ENCODE peak calls at places on chromosomes 12 and 14, in five cellular contexts. One of them, this sample, is unnamed.

GRCh38 chr12:56152756-56153137 is 360 bp downstream of the MYL6B start:
- DNase-seq in A549: no peak
- DNase-seq in GM23338: no peak
- DNase-seq in K562: no peak
- DNase-seq in GM12878: no peak
- DNase-seq in this sample: no peak

GRCh38 chr12:113299619-113300237 is 35.2 kb downstream of the SLC8B1 start:
- DNase-seq in A549: peak
- DNase-seq in K562: peak
- DNase-seq in GM12878: no peak
- DNase-seq in GM23338: peak
- DNase-seq in this sample: peak

GRCh38 chr12:94198872-94199271 is 50.5 kb downstream of the PLXNC1 start:
- DNase-seq in K562: no peak
- DNase-seq in GM23338: peak
- DNase-seq in GM12878: no peak
- DNase-seq in A549: no peak
- DNase-seq in this sample: no peak

GRCh38 chr12:116504438-116504837 is 54.7 kb upstream of the MAP1LC3B2 start:
- DNase-seq in GM23338: no peak
- DNase-seq in GM12878: no peak
- DNase-seq in K562: no peak
- DNase-seq in A549: no peak
- DNase-seq in this sample: no peak

GRCh38 chr14:54275997-54276396 is 120.8 kb upstream of the CDKN3 start:
- DNase-seq in A549: no peak
- DNase-seq in K562: no peak
- DNase-seq in GM12878: no peak
- DNase-seq in GM23338: no peak
- DNase-seq in this sample: no peak

GRCh38 chr12:127893875-127894635 is 372.9 kb upstream of the TMEM132C start:
- DNase-seq in GM23338: peak
- DNase-seq in A549: peak
- DNase-seq in K562: no peak
- DNase-seq in GM12878: no peak
- DNase-seq in this sample: no peak

GRCh38 chr14:60981626-60982455 is 796 bp downstream of the SLC38A6 start:
- DNase-seq in GM23338: peak
- DNase-seq in K562: peak
- DNase-seq in GM12878: peak
- DNase-seq in A549: peak
- DNase-seq in this sample: peak

GRCh38 chr12:105467710-105468366 is 137.3 kb downstream of the C12orf75 start:
- DNase-seq in GM12878: no peak
- DNase-seq in K562: no peak
- DNase-seq in GM23338: no peak
- DNase-seq in A549: no peak
- DNase-seq in this sample: no peak

GRCh38 chr12:104348994-104349494 is 45.5 kb downstream of the EID3 start:
- DNase-seq in GM23338: no peak
- DNase-seq in K562: no peak
- DNase-seq in GM12878: no peak
- DNase-seq in A549: no peak
- DNase-seq in this sample: no peak

GRCh38 chr14:22848391-22849164 is 12.2 kb downstream of the MMP14 start:
- DNase-seq in GM12878: no peak
- DNase-seq in A549: no peak
- DNase-seq in GM23338: peak
- DNase-seq in K562: no peak
- DNase-seq in this sample: no peak

GRCh38 chr12:29676676-29677075 is 107.1 kb downstream of the TMTC1 start:
- DNase-seq in GM23338: no peak
- DNase-seq in A549: no peak
- DNase-seq in K562: no peak
- DNase-seq in GM12878: no peak
- DNase-seq in this sample: no peak

GRCh38 chr12:52356762-52357580 is 10.3 kb downstream of the KRT85 start:
- DNase-seq in GM12878: no peak
- DNase-seq in A549: no peak
- DNase-seq in K562: no peak
- DNase-seq in GM23338: no peak
- DNase-seq in this sample: no peak
- TF ChIP-seq JUNB in GM12878: no peak
- TF ChIP-seq JUNB in A549: no peak
- TF ChIP-seq JUNB in K562: no peak
- TF ChIP-seq JUNB in GM23338: no peak
- TF ChIP-seq JUNB in this sample: no peak

GRCh38 chr14:43729149-43729548 is 777.9 kb downstream of the FSCB start:
- DNase-seq in K562: no peak
- DNase-seq in GM12878: no peak
- DNase-seq in GM23338: no peak
- DNase-seq in A549: no peak
- DNase-seq in this sample: peak
- TF ChIP-seq JUNB in K562: no peak
- TF ChIP-seq JUNB in GM12878: no peak
- TF ChIP-seq JUNB in GM23338: no peak
- TF ChIP-seq JUNB in A549: no peak
- TF ChIP-seq JUNB in this sample: no peak

DNA sequence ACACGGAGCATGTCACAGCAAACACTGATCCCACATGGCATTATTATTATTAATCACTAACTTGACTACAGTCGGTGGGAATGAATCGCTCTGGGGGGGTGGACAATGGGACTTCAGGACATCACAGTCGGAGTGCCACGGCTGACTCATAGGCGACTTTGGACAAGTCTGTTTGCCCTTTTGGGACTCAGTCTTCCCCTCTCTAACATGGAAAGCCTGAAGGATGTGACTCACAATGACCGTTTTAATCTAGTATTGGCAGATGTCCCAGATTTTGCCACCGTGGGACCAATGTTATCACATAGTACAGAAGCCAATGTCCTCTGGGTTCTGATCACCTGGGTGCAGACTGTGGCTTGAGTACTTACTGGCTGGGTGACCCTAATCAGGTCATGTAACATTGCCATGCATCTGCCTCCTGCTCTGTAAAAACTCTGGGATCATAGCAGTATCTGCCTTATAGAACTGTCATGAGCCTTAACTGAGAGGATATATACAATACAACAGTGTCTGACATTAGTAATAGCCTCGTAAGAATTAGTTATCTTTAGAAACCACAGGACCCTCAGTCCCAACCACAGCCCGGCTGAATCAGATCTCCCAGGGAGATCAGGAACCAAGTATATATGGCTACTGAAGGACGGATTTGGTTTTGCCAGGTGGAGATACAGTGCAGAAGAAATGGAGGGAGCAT is 362.6 kb downstream of the BCL11B start:
- DNase-seq in K562: no peak
- DNase-seq in GM23338: no peak
- DNase-seq in A549: peak
- DNase-seq in GM12878: no peak
- DNase-seq in this sample: peak
- TF ChIP-seq JUNB in K562: no peak
- TF ChIP-seq JUNB in GM23338: no peak
- TF ChIP-seq JUNB in A549: peak
- TF ChIP-seq JUNB in GM12878: no peak
- TF ChIP-seq JUNB in this sample: no peak

GRCh38 chr14:77880056-77880455 is 80.1 kb downstream of the ADCK1 start:
- DNase-seq in A549: no peak
- DNase-seq in GM23338: no peak
- DNase-seq in K562: no peak
- DNase-seq in GM12878: no peak
- DNase-seq in this sample: no peak

GRCh38 chr14:77882631-77883030 is 82.7 kb downstream of the ADCK1 start:
- DNase-seq in K562: no peak
- DNase-seq in GM12878: no peak
- DNase-seq in A549: no peak
- DNase-seq in GM23338: no peak
- DNase-seq in this sample: no peak

GRCh38 chr14:77885363-77885762 is 85.5 kb downstream of the ADCK1 start:
- DNase-seq in A549: no peak
- DNase-seq in GM12878: no peak
- DNase-seq in GM23338: no peak
- DNase-seq in K562: peak
- DNase-seq in this sample: no peak

GRCh38 chr14:77883479-77884238 is 83.8 kb downstream of the ADCK1 start:
- DNase-seq in GM12878: no peak
- DNase-seq in K562: no peak
- DNase-seq in A549: peak
- DNase-seq in GM23338: no peak
- DNase-seq in this sample: no peak

DNA sequence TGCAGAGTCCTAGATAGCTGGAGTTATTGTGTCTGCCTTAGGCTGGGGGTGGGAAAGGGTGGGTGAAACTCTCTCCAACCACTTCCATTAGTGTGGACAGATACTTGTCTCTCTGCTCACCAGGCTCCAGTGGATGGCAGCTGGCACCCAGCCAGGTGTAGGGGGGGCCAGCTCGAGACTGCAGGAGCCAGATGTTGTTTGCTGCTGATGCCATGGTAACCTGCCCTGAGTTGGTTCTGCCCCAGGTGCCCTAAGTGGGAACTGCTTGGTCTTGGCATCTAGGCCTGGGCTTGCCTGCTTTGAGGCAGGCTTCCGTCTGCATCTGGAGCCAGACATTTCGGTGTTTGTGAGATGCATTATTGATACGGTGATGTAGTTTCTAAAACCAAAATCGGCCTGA is 82.2 kb downstream of the ADCK1 start:
- DNase-seq in GM23338: no peak
- DNase-seq in K562: peak
- DNase-seq in A549: peak
- DNase-seq in GM12878: no peak
- DNase-seq in this sample: no peak
- TF ChIP-seq JUNB in GM23338: no peak
- TF ChIP-seq JUNB in K562: no peak
- TF ChIP-seq JUNB in A549: no peak
- TF ChIP-seq JUNB in GM12878: no peak
- TF ChIP-seq JUNB in this sample: no peak

DNA sequence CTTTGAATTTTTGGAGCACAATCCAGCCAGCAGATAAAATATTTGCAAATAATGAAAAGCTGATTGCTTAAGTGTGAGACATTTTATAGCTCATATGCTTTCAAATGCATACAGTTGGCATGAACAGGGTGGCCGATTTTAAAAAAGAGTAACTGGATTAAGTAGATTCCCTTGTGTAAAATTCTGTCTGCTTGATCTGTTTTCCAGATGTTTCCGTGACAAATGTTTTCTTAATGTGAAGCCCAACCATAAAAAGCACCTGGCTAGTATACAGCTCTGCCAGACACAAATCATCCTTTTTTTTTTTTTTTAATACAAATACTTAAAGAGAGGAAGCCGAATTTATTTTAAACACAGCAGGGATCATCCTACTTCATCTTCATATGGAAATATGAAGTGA is 440.7 kb downstream of the CCER1 start:
- DNase-seq in GM23338: no peak
- DNase-seq in A549: no peak
- DNase-seq in GM12878: no peak
- DNase-seq in K562: no peak
- DNase-seq in this sample: no peak
- TF ChIP-seq JUNB in GM23338: no peak
- TF ChIP-seq JUNB in A549: no peak
- TF ChIP-seq JUNB in GM12878: no peak
- TF ChIP-seq JUNB in K562: no peak
- TF ChIP-seq JUNB in this sample: no peak

DNA sequence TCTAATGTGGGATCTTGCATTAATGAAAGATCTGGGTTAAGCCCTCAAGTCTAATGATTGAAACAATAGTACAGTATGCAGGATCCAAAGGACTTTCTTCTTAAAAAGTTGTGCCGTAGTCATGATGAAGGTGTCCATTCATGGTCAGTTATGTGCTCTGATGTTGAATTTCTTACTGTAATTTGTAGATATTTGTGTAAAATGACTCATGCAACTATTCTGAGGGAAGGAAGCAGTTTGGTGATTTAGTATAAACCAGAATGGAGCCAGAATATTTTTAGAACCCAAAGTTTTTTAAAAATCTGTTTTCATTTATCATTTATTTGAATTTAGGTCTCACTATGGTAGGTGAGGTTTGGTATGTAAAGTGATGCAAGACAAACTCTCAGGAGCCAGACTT is 151.2 kb downstream of the AKAP6 start:
- DNase-seq in GM23338: no peak
- DNase-seq in A549: no peak
- DNase-seq in K562: no peak
- DNase-seq in GM12878: no peak
- DNase-seq in this sample: no peak
- TF ChIP-seq JUNB in GM23338: no peak
- TF ChIP-seq JUNB in A549: no peak
- TF ChIP-seq JUNB in K562: no peak
- TF ChIP-seq JUNB in GM12878: no peak
- TF ChIP-seq JUNB in this sample: no peak

GRCh38 chr12:76747245-76747644 is 16.7 kb upstream of the ZDHHC17 start:
- DNase-seq in A549: no peak
- DNase-seq in GM12878: no peak
- DNase-seq in GM23338: no peak
- DNase-seq in K562: no peak
- DNase-seq in this sample: no peak
- TF ChIP-seq JUNB in A549: no peak
- TF ChIP-seq JUNB in GM12878: no peak
- TF ChIP-seq JUNB in GM23338: no peak
- TF ChIP-seq JUNB in K562: peak
- TF ChIP-seq JUNB in this sample: no peak

This sample was measured in HepG2.